ENCODE peak calls at places on chromosomes 5 and 9, in four cellular contexts. N, H, A and Q are unnamed samples. For H3K4me1, the result is how much of the 10 kb centered on the place peaks cover.

GRCh38 chr5:66967826-66968262 is 228.8 kb downstream of the CD180 start:
- DNase-seq in N (no peak), H (peak), A (no peak), Q (peak)

GRCh38 chr9:136373300-136374182 is at the start of gene CARD9:
- DNase-seq in N (no peak), H (no peak), A (peak), Q (no peak)

GRCh38 chr5:67425514-67425913 is 228.9 kb upstream of the CD180 start:
- DNase-seq in N (no peak), H (no peak), A (no peak), Q (no peak)

GRCh38 chr5:158313739-158314464 is 455.0 kb upstream of the CLINT1 start:
- DNase-seq in N (no peak), H (no peak), A (no peak), Q (no peak)

GRCh38 chr9:133089271-133089671 is 27.5 kb downstream of the CEL start:
- DNase-seq in N (no peak), H (no peak), A (no peak), Q (no peak)

GRCh38 chr9:34500623-34501267 is 22.0 kb downstream of the ENHO start:
- DNase-seq in N (peak), H (peak), A (peak), Q (peak)

GRCh38 chr5:131382407-131383395 is 118.8 kb downstream of the CDC42SE2 start:
- DNase-seq in N (peak), H (no peak), A (no peak), Q (no peak)

GRCh38 chr9:83403864-83404263 is 134.3 kb downstream of the FRMD3 start:
- DNase-seq in N (no peak), H (no peak), A (no peak), Q (no peak)

GRCh38 chr5:175520873-175521272 is 42.5 kb downstream of the SFXN1 start:
- DNase-seq in N (no peak), H (no peak), A (no peak), Q (no peak)

GRCh38 chr9:38412751-38413150 is 11.5 kb downstream of the IGFBPL1 start:
- DNase-seq in N (no peak), H (no peak), A (no peak), Q (no peak)

GRCh38 chr5:1105350-1106265 is 6.3 kb downstream of the SLC12A7 start:
- DNase-seq in N (no peak), H (no peak), A (no peak), Q (peak)

GRCh38 chr9:36721846-36722588 is 149.3 kb downstream of the MELK start:
- DNase-seq in N (no peak), H (no peak), A (no peak), Q (no peak)

GRCh38 chr5:56951131-56951945 is 585 bp downstream of the MIER3 start:
- DNase-seq in N (no peak), H (peak), A (peak), Q (no peak)

GRCh38 chr9:134987906-134988700 is 70.4 kb upstream of the FCN1 start:
- DNase-seq in N (no peak), H (no peak), A (no peak), Q (no peak)

GRCh38 chr5:116733995-116734716 is 159.5 kb upstream of the SEMA6A start:
- DNase-seq in N (no peak), H (no peak), A (peak), Q (no peak)

GRCh38 chr5:96743065-96743768 is 64.5 kb downstream of the ERAP1 start:
- DNase-seq in N (no peak), H (no peak), A (peak), Q (no peak)

GRCh38 chr9:118577121-118577520 is 792.1 kb downstream of the BRINP1 start:
- DNase-seq in N (no peak), H (no peak), A (no peak), Q (no peak)

GRCh38 chr5:40736103-40736875 is 19.5 kb downstream of the TTC33 start:
- DNase-seq in N (peak), H (no peak), A (no peak), Q (no peak)

GRCh38 chr5:65721050-65721774 is 697 bp downstream of the SGTB start:
- DNase-seq in N (no peak), H (peak), A (peak), Q (peak)

GRCh38 chr5:148904440-148904839 is 78.0 kb downstream of the ADRB2 start:
- DNase-seq in N (no peak), H (no peak), A (peak), Q (peak)

GRCh38 chr9:114178756-114179450 is 23.6 kb downstream of the COL27A1 start:
- DNase-seq in N (no peak), H (peak), A (peak), Q (no peak)

GRCh38 chr9:75960561-75960960 is 70.1 kb downstream of the PCSK5 start:
- DNase-seq in N (no peak), H (no peak), A (peak), Q (no peak)

GRCh38 chr5:125109293-125109692 is 362.9 kb upstream of the ZNF608 start:
- DNase-seq in N (no peak), H (no peak), A (no peak), Q (no peak)

DNA sequence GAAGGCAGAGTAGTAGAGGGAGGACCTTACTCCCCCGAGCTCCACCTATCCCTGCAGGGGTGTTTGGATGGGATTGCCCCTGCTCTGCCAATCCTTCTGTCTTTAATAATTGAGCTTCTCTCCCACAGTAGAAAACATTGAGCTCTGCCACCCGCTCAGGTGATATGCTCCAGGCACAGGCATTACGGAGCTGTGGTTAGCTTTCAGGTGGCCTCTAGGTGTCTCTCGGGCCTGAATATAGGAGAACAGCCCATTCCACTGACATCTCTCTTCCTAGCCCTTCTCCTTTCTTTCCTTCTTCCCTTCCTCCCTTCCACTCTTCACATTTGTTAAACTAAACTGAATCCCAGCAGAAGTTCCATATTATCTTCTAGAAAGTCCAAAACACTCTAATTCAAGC is 203.4 kb downstream of the SYK start:
- DNase-seq in N (no peak), H (no peak), A (no peak), Q (no peak)
- TF ChIP-seq CTCF in N (no peak), H (no peak), A (no peak), Q (no peak)

DNA sequence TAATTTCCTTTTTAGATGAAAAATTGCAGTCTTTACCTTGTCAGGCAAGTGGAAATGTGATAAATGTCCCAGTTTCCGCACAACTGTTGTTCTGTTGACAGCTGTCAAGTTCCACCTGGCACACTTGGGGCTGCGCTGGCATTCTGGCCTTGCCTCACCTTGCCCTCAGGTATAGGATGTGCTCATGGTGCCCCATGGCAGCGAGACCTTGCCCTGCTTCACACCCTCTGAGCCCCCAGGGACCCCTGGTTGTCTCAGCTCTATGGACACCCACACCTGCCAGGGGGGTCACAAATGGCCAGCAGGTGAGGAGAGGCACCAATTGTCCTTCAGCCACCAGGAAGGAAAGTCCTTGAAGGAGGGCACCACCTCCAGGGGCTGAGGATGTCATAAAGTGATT is 37.5 kb upstream of the SEMA4D start:
- DNase-seq in N (no peak), H (no peak), A (no peak), Q (no peak)
- H3K4me1 ChIP-seq in N (under half), H (under half), A (under half), Q (under half)

DNA sequence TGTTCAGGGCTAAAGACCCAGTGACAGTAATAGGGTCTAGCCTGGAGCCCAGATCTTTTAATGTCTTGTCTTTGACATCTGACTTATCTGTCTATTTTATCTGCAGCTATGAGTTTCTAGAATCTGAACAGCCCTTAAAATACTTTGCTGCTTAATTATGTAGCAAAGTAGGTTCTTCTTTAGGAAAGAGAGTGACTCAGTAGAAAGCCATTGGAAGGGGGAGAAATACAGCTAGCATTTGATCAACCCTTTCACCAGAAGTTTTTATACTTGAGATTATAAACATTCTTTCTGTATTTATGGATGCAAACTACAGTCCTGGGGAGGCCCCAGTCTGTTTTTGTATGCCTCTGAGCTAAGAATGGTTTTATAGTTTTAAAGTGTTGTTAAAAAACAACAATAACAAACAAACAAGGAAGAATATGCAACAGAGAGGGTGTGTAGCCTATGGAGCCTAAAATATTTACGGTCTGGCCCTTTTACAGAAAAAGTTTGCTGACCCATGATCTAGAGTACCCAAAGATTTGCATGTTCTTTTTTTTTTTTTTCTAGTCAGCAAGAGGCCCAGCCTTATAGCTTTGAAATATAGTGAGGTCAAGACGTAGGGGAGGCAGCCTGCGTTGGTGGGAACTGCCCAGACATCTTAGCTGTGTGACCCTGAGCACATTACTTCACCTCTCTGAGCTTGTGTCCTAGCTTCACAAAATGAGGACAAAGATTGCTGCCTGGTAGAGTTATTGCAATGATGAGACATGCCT is 9.7 kb downstream of the GSN start:
- DNase-seq in N (no peak), H (no peak), A (no peak), Q (no peak)
- H3K4me3 ChIP-seq in N (no peak), H (no peak), A (no peak), Q (no peak)

GRCh38 chr5:10987291-10987806 is 226.3 kb upstream of the DAP start:
- DNase-seq in N (no peak), H (no peak), A (no peak), Q (no peak)

GRCh38 chr5:10988637-10989036 is 227.6 kb upstream of the DAP start:
- DNase-seq in N (no peak), H (no peak), A (no peak), Q (no peak)

GRCh38 chr5:10985711-10986110 is 224.7 kb upstream of the DAP start:
- DNase-seq in N (no peak), H (no peak), A (no peak), Q (no peak)

GRCh38 chr5:10989577-10990263 is 228.7 kb upstream of the DAP start:
- DNase-seq in N (no peak), H (no peak), A (no peak), Q (no peak)

GRCh38 chr5:10987881-10988504 is 227.0 kb upstream of the DAP start:
- DNase-seq in N (peak), H (peak), A (peak), Q (peak)
- TF ChIP-seq CTCF in N (peak), H (peak), A (peak), Q (peak)

GRCh38 chr9:128884164-128884563 is 2.2 kb downstream of the LRRC8A start:
- DNase-seq in N (no peak), H (no peak), A (no peak), Q (no peak)
- H3K4me1 ChIP-seq in N (under half), H (under half), A (half or more), Q (half or more)

DNA sequence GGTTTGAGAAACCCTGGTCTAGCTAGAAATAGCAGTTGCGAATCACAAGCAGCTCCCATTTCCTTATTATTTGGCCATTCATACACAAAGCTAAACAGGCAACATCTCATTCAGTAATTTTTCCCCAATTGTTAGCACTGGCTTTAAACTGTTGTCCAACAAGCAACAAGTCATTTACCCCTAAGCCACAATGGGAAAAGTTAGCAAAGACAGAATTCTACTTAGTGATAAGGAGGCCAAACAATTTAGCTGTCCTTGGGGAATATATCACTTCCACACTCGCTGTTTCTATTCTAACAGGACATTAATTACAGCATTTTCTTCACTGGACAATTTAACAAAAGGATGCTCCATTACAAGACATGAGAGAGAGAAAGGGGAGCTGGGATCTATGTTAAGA is 2.8 kb downstream of the MYO10 start:
- DNase-seq in N (no peak), H (no peak), A (no peak), Q (no peak)
- H3K4me3 ChIP-seq in N (no peak), H (no peak), A (peak), Q (peak)